ENCODE peak calls at places on chromosomes 4 and X, in seven cellular contexts. F, K, N, B, G, Z and M are unnamed samples.

GRCh38 chr4:132956951-132957350 is 192.1 kb upstream of the PCDH10 start:
- DNase-seq in F (no peak), K (no peak), N (no peak), B (no peak), G (no peak), Z (no peak), M (no peak)

GRCh38 chr4:149264093-149264733 is 551.4 kb downstream of the IQCM start:
- DNase-seq in F (peak), K (peak), N (peak), B (peak), G (peak), Z (peak), M (peak)

GRCh38 chrX:69068295-69069085 is 96.8 kb downstream of the PJA1 start:
- DNase-seq in F (no peak), K (no peak), N (no peak), B (no peak), G (no peak), Z (no peak), M (no peak)

GRCh38 chrX:57286507-57287251 is at the start of gene FAAH2:
- DNase-seq in F (peak), K (peak), N (peak), B (peak), G (no peak), Z (no peak), M (no peak)

GRCh38 chrX:129139837-129140679 is 383.2 kb downstream of the SMARCA1 start:
- DNase-seq in F (no peak), K (no peak), N (no peak), B (no peak), G (no peak), Z (peak), M (no peak)

GRCh38 chr4:180310616-180311015 is 1932.6 kb upstream of the TENM3 start:
- DNase-seq in F (no peak), K (no peak), N (no peak), B (no peak), G (no peak), Z (no peak), M (no peak)

GRCh38 chrX:104707572-104707971 is 141.6 kb downstream of the IL1RAPL2 start:
- DNase-seq in F (no peak), K (no peak), N (no peak), B (no peak), G (no peak), Z (peak), M (no peak)

GRCh38 chr4:177596035-177596434 is 153.8 kb upstream of the AGA start:
- DNase-seq in F (peak), K (no peak), N (peak), B (peak), G (peak), Z (peak), M (no peak)

DNA sequence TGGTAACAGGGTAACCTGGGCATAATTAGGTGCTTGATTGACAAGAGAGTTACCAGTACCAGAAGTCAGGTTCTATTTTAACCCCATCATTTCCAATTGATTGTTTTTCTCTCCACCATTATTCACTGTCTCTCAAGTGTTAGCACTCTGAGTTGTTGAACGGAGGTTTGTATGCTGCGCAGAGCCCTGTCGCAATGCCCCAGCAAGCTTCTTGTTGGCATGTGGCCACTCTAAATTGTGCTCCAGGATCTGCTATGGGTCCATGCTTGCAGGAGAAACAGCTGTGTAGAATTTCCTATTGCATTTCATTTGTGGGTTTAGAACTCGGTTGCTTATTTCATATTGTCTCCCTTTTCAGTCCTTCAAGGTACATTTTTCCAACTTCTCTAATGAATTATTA is 98.2 kb downstream of the KLHL8 start:
- DNase-seq in F (no peak), K (no peak), N (no peak), B (no peak), G (no peak), Z (no peak), M (peak)
- H3K27ac ChIP-seq in F (no peak), K (no peak), N (no peak), B (no peak), G (no peak), Z (no peak), M (peak)

DNA sequence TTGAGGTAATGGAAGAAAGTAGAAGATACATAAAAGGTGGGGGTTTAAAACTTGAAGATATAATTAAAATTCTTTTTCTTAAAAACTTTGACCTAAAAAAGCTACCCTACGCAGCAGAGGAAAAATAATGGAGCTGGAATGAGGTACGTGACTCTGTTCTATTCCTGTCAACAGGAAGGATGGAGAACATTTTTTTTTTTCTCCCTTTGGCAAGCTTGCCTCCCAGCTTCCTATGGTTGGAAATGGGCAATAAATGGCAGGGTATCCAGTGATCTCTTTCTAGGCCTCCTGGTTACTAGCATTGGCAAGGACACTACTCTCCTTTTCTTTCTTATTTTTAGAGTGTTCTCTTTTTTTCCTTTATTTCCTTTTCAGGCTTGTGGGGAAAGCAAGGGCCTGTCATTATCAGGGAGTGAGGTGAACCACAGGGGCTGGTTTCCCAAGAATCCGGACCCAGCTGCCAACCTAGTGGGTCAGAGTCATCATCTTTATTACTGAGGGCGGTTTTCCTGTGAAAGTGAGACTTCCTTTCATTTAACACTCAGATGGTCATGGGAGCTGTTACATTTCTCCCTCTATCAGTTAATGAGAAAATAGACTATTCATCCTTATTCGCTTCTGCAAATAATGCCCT is 224.6 kb downstream of the SPRY1 start:
- DNase-seq in F (no peak), K (no peak), N (peak), B (no peak), G (no peak), Z (peak), M (no peak)
- H3K9ac ChIP-seq in F (no peak), K (no peak), N (no peak), B (no peak), G (no peak), Z (no peak), M (no peak)

DNA sequence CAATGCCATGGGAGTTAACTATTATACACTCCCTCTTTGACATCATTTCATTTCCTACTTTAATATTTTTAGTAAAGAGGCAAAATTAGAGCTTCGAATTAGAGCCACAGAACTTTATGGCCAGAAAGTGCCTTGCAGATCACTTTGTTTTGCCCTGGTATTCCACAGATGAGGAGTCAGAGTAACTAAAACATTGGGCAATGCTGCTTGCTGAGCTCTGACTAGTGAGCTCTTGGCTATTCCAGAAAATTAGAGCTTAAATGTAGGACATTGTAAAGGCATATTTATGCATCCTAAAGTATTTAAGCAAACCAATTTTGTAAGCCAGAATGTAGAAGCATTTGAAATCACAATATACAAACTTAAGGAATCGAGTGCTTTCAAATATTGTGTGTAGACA is 6.3 kb upstream of the ZNF827 start:
- DNase-seq in F (no peak), K (no peak), N (no peak), B (no peak), G (peak), Z (no peak), M (no peak)
- H3K27ac ChIP-seq in F (no peak), K (no peak), N (no peak), B (no peak), G (no peak), Z (no peak), M (no peak)

DNA sequence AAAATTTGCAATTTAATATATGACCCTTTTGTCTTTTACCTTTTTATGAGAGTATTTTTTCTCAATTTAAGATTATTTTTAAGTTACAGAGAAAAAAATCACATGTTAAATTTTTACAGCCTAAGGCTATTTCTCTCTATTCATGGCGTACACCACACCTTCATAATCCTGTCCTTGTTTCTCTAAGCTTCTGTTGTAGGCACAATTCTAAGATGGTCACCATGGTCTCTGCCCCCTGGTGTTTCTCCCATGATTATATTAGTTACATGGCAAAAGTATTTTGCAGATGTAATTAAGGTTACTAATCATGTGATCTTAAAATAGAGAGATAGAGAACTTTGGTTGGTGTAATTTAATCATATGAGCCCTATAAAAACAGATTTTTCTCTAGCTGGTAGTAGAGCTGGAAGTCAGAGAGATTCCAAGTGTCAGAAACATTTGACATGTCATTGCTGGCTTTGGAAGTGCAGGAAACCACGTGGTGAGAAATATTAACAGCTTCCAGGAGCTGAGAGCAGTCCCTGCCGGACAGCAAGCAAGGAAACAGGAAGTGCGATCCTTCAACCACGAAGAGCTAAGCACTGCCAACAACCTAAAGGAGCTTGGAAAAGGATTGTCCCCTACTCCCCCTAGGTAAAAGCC is 89.8 kb downstream of the EIF4E start:
- DNase-seq in F (peak), K (no peak), N (peak), B (peak), G (peak), Z (peak), M (no peak)
- H3K9ac ChIP-seq in F (peak), K (no peak), N (no peak), B (peak), G (no peak), Z (no peak), M (no peak)

DNA sequence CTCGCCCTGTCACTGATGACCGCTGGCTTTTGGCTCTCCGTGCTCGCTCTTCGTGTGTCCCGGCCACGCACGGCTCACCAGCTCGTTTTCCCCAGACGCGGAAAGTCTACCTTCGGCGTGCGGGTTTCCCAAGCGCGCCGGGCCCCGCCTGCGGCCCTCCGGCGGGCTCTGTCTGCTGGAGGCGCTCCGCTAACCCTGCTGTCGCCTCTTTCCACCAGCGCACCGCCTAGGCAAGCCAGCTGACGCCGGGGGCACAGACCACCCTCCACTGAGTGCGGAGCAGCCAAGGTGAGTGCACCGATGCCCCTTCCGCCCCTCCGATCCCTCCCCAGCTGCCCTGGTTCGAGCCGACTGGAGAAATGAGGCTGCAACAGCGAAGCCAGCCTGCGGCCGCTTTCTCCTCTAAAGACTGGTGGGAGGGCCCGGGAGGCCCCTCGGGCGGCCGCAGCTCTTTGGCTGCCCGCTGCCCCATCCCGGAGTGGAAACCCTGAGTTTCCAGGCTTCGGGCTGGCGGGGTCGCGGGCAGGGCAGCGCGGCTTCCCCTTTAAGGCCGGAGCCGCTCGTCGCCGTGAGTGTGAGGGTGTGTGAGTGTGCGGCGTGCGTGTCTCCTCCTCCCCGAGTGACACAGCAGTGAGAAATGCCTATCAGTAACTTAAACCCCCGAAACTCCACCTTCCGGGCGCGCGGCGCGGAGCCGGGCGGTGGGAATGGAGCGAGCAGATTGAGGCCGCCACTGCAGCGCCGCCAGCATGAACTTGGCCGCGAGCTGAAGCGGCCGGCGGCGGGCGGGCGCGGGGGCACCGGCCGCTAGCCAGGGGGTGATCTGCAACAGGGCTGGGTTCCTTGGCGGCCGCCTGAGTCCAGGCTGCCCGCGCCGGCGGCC is at the start of gene MAMLD1:
- DNase-seq in F (peak), K (peak), N (peak), B (peak), G (peak), Z (peak), M (no peak)
- H3K27ac ChIP-seq in F (peak), K (no peak), N (no peak), B (no peak), G (peak), Z (peak), M (no peak)

DNA sequence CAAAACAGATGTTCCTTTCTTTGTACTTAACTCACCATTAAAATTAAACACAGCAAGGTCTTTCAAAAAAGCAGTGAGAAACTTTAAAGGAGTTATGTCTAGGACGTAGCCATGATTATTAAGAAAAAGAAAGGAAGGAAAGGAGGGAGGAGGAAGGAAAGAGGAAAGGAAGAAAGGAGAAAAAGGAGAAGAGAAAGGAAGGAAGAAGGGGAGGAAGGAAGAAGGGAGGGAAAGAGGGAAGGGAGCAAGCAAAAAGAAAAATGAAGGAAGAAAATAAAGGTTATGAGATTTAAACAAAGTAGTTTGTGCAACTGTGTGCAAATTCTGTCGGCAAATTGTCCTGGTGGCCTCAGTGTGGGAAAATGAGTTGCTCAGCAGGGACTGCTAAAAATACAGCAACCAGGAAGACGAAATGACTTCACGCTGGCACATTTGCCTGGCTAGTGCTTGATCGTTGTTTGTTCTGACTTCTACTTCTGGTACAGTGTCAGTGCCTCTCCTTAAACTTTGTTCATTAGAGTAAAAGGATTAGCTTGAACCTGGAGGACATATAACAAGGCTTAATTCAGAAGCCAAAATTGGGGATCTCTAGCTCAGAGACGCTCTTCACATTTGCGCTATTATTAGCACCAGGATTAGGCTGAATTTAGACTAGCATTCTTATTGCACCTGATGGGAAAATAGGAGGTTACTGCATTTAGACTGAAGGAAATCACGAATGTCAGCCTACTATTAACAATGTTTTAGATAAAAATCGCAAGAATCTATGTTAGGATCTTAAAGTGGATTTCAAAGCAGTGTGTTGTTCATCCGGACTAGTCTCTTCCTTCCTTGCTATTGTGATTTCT is 81.2 kb downstream of the DCK start:
- DNase-seq in F (no peak), K (no peak), N (no peak), B (no peak), G (peak), Z (no peak), M (no peak)
- H3K9ac ChIP-seq in F (no peak), K (no peak), N (no peak), B (no peak), G (peak), Z (peak), M (peak)

GRCh38 chr4:140944539-140944938 is 188.4 kb upstream of the TBC1D9 start:
- DNase-seq in F (no peak), K (no peak), N (no peak), B (no peak), G (peak), Z (peak), M (no peak)
- H3K27ac ChIP-seq in F (no peak), K (no peak), N (no peak), B (no peak), G (peak), Z (no peak), M (no peak)

GRCh38 chrX:135275973-135276372 is 24.1 kb downstream of the ETDA start:
- DNase-seq in F (no peak), K (no peak), N (no peak), B (no peak), G (no peak), Z (no peak), M (no peak)
- H3K9ac ChIP-seq in F (no peak), K (no peak), N (no peak), B (no peak), G (no peak), Z (no peak), M (no peak)